ENCODE peak calls at places on chromosome 15, in eight cellular contexts. X is Calu3; S is stimulated activated naive B cell treated with anti-CD40 and anti-IgM and Interleukin-4, amounts not matched to agents 10 μg/mL and 1 μg/mL and 100 μg/mL, for 72 hours; C is GF-D8; I is EH; Y is cardiac muscle cell; U is T-helper 2 cell; Z is ACHN. O is an unnamed sample.

GRCh38 chr15:63086271-63086670 is 35.4 kb upstream of the LACTB start:
- DNase-seq in X (no peak), S (no peak), C (no peak), I (peak; percentile 59), Y (no peak), U (no peak), Z (no peak), O (no peak)

GRCh38 chr15:85003593-85004312 is 22.1 kb downstream of the PDE8A start:
- DNase-seq in X (no peak), S (no peak), C (peak; percentile 86), I (no peak), Y (no peak), U (no peak), Z (no peak), O (no peak)

GRCh38 chr15:85489773-85490493 is 109.5 kb downstream of the AKAP13 start:
- DNase-seq in X (no peak), S (peak; percentile 9), C (no peak), I (no peak), Y (no peak), U (no peak), Z (no peak), O (no peak)

GRCh38 chr15:56369234-56369633 is 4.0 kb downstream of the TEX9 start:
- DNase-seq in X (no peak), S (no peak), C (no peak), I (no peak), Y (no peak), U (no peak), Z (no peak), O (no peak)

GRCh38 chr15:89333959-89334509 is 590 bp downstream of the POLG start:
- DNase-seq in X (no peak), S (peak; percentile 14), C (no peak), I (no peak), Y (no peak), U (no peak), Z (peak; percentile 4), O (peak; percentile 68)

GRCh38 chr15:76480267-76480666 is 143.7 kb downstream of the ISL2 start:
- DNase-seq in X (no peak), S (no peak), C (no peak), I (no peak), Y (no peak), U (no peak), Z (no peak), O (no peak)

GRCh38 chr15:66617137-66618090 is 51.6 kb upstream of the LCTL start:
- DNase-seq in X (peak; percentile 71), S (no peak), C (peak; percentile 70), I (peak; percentile 75), Y (peak; percentile 85), U (no peak), Z (no peak), O (peak; percentile 64)

GRCh38 chr15:45110256-45110820 is 3.6 kb downstream of the DUOX2 start:
- DNase-seq in X (no peak), S (no peak), C (no peak), I (no peak), Y (no peak), U (no peak), Z (no peak), O (no peak)

GRCh38 chr15:95202569-95203349 is 971.4 kb downstream of the MCTP2 start:
- DNase-seq in X (no peak), S (no peak), C (no peak), I (peak; percentile 73), Y (peak; percentile 2), U (no peak), Z (no peak), O (no peak)

GRCh38 chr15:58762731-58763130 is 8.4 kb upstream of the MINDY2 start:
- DNase-seq in X (no peak), S (no peak), C (no peak), I (no peak), Y (no peak), U (no peak), Z (no peak), O (no peak)

GRCh38 chr15:37109952-37110630 is 9.7 kb upstream of the MEIS2 start:
- DNase-seq in X (peak; percentile 29), S (no peak), C (no peak), I (no peak), Y (peak; percentile 82), U (no peak), Z (no peak), O (peak; percentile 81)

GRCh38 chr15:78671626-78672211 is 30.7 kb upstream of the CHRNB4 start:
- DNase-seq in X (no peak), S (no peak), C (no peak), I (no peak), Y (no peak), U (no peak), Z (no peak), O (peak; percentile 97)

GRCh38 chr15:79644091-79644490 is 212.0 kb downstream of the MINAR1 start:
- DNase-seq in X (no peak), S (no peak), C (no peak), I (peak; percentile 88), Y (peak; percentile 59), U (no peak), Z (peak; percentile 31), O (no peak)

GRCh38 chr15:75446146-75446545 is 5.3 kb downstream of the SIN3A start:
- DNase-seq in X (no peak), S (no peak), C (no peak), I (no peak), Y (no peak), U (peak; percentile 1), Z (no peak), O (no peak)

GRCh38 chr15:46548989-46549388 is 914.2 kb downstream of the SQOR start:
- DNase-seq in X (no peak), S (no peak), C (no peak), I (no peak), Y (no peak), U (no peak), Z (no peak), O (no peak)

GRCh38 chr15:35912196-35912595 is 366.2 kb upstream of the DPH6 start:
- DNase-seq in X (no peak), S (no peak), C (no peak), I (peak; percentile 15), Y (peak; percentile 45), U (no peak), Z (peak; percentile 5), O (peak; percentile 27)

GRCh38 chr15:69311319-69311721 is 12.6 kb downstream of the PAQR5 start:
- DNase-seq in X (no peak), S (no peak), C (no peak), I (peak; percentile 50), Y (no peak), U (no peak), Z (no peak), O (no peak)

GRCh38 chr15:81516461-81516860 is 142.4 kb upstream of the TMC3 start:
- DNase-seq in X (no peak), S (no peak), C (no peak), I (peak; percentile 79), Y (peak; percentile 60), U (no peak), Z (no peak), O (no peak)

GRCh38 chr15:42048080-42048820 is 27.4 kb upstream of the PLA2G4E start:
- DNase-seq in X (no peak), S (no peak), C (no peak), I (no peak), Y (no peak), U (no peak), Z (no peak), O (no peak)

GRCh38 chr15:82919231-82919886 is 33.2 kb downstream of the HOMER2 start:
- DNase-seq in X (peak; percentile 89), S (no peak), C (no peak), I (no peak), Y (no peak), U (no peak), Z (no peak), O (no peak)

GRCh38 chr15:45378149-45378912 is at the start of gene GATM:
- DNase-seq in X (peak; percentile 79), S (peak; percentile 52), C (no peak), I (peak; percentile 85), Y (peak; percentile 86), U (no peak), Z (peak; percentile 88), O (peak; percentile 82)

GRCh38 chr15:70156781-70157261 is 59.1 kb upstream of the TLE3 start:
- DNase-seq in X (no peak), S (no peak), C (no peak), I (peak; percentile 30), Y (peak; percentile 68), U (no peak), Z (no peak), O (no peak)

GRCh38 chr15:31179683-31180082 is 78.2 kb upstream of the TRPM1 start:
- DNase-seq in X (no peak), S (no peak), C (no peak), I (no peak), Y (no peak), U (peak; percentile 22), Z (no peak), O (no peak)

GRCh38 chr15:75616766-75617165 is 8.8 kb downstream of the SNUPN start:
- DNase-seq in X (no peak), S (no peak), C (no peak), I (no peak), Y (no peak), U (no peak), Z (no peak), O (no peak)

GRCh38 chr15:44726136-44726535 is 10.2 kb upstream of the TRIM69 start:
- DNase-seq in X (no peak), S (no peak), C (no peak), I (peak; percentile 9), Y (peak; percentile 48), U (no peak), Z (no peak), O (no peak)

GRCh38 chr15:65998486-65998885 is 129.2 kb downstream of the RAB11A start:
- DNase-seq in X (no peak), S (no peak), C (no peak), I (no peak), Y (no peak), U (no peak), Z (no peak), O (no peak)

GRCh38 chr15:36335211-36335610 is 244.2 kb upstream of the CDIN1 start:
- DNase-seq in X (no peak), S (no peak), C (no peak), I (no peak), Y (no peak), U (no peak), Z (no peak), O (no peak)

O was measured in BE2C.